ENCODE peak calls at places on chromosome 9, in six cellular contexts. One of them, this sample, is unnamed. For H3K9me3, the result is how much of the 10 kb centered on the place peaks cover.

GRCh38 chr9:105901514-105902109 is 207.3 kb downstream of the TMEM38B start:
- DNase-seq in GM12878: no peak
- DNase-seq in prostate gland: peak
- DNase-seq in sigmoid colon: no peak
- DNase-seq in endothelial cell of umbilical vein: peak
- DNase-seq in breast epithelium: no peak
- DNase-seq in this sample: no peak

GRCh38 chr9:95018099-95018927 is 291.8 kb downstream of the AOPEP start:
- DNase-seq in endothelial cell of umbilical vein: peak
- DNase-seq in sigmoid colon: peak
- DNase-seq in prostate gland: peak
- DNase-seq in GM12878: no peak
- DNase-seq in breast epithelium: no peak
- DNase-seq in this sample: no peak

GRCh38 chr9:129414377-129415021 is 206.4 kb downstream of the C9orf50 start:
- DNase-seq in prostate gland: no peak
- DNase-seq in breast epithelium: no peak
- DNase-seq in endothelial cell of umbilical vein: no peak
- DNase-seq in sigmoid colon: peak
- DNase-seq in GM12878: no peak
- DNase-seq in this sample: peak

GRCh38 chr9:97985058-97985861 is 2.1 kb downstream of the ANP32B start:
- DNase-seq in sigmoid colon: peak
- DNase-seq in GM12878: peak
- DNase-seq in prostate gland: no peak
- DNase-seq in breast epithelium: peak
- DNase-seq in endothelial cell of umbilical vein: peak
- DNase-seq in this sample: peak

GRCh38 chr9:110031511-110032173 is 176.3 kb downstream of the C9orf152 start:
- DNase-seq in breast epithelium: no peak
- DNase-seq in prostate gland: no peak
- DNase-seq in endothelial cell of umbilical vein: peak
- DNase-seq in GM12878: no peak
- DNase-seq in sigmoid colon: no peak
- DNase-seq in this sample: no peak

GRCh38 chr9:125521462-125522327 is 185.3 kb downstream of the MAPKAP1 start:
- DNase-seq in endothelial cell of umbilical vein: peak
- DNase-seq in GM12878: no peak
- DNase-seq in sigmoid colon: no peak
- DNase-seq in prostate gland: no peak
- DNase-seq in breast epithelium: no peak
- DNase-seq in this sample: no peak

GRCh38 chr9:89592963-89593775 is 11.6 kb upstream of the GADD45G start:
- DNase-seq in sigmoid colon: no peak
- DNase-seq in prostate gland: no peak
- DNase-seq in endothelial cell of umbilical vein: no peak
- DNase-seq in GM12878: no peak
- DNase-seq in breast epithelium: no peak
- DNase-seq in this sample: no peak

GRCh38 chr9:116662633-116663032 is 24.5 kb upstream of the TRIM32 start:
- DNase-seq in prostate gland: no peak
- DNase-seq in endothelial cell of umbilical vein: no peak
- DNase-seq in breast epithelium: no peak
- DNase-seq in sigmoid colon: no peak
- DNase-seq in GM12878: no peak
- DNase-seq in this sample: no peak

GRCh38 chr9:113577525-113578261 is 114.2 kb downstream of the RGS3 start:
- DNase-seq in prostate gland: no peak
- DNase-seq in endothelial cell of umbilical vein: peak
- DNase-seq in sigmoid colon: no peak
- DNase-seq in GM12878: no peak
- DNase-seq in breast epithelium: no peak
- DNase-seq in this sample: no peak

GRCh38 chr9:116152941-116153764 is 438 bp upstream of the PAPPA start:
- DNase-seq in prostate gland: no peak
- DNase-seq in endothelial cell of umbilical vein: no peak
- DNase-seq in GM12878: no peak
- DNase-seq in sigmoid colon: no peak
- DNase-seq in breast epithelium: no peak
- DNase-seq in this sample: no peak

GRCh38 chr9:104836235-104836634 is 72.3 kb downstream of the NIPSNAP3B start:
- DNase-seq in GM12878: no peak
- DNase-seq in endothelial cell of umbilical vein: peak
- DNase-seq in prostate gland: no peak
- DNase-seq in sigmoid colon: no peak
- DNase-seq in breast epithelium: no peak
- DNase-seq in this sample: no peak

GRCh38 chr9:13082796-13083195 is 196.7 kb downstream of the MPDZ start:
- DNase-seq in sigmoid colon: no peak
- DNase-seq in prostate gland: peak
- DNase-seq in endothelial cell of umbilical vein: no peak
- DNase-seq in GM12878: no peak
- DNase-seq in breast epithelium: no peak
- DNase-seq in this sample: no peak

GRCh38 chr9:22111871-22112247 is 102.8 kb upstream of the CDKN2B start:
- DNase-seq in sigmoid colon: no peak
- DNase-seq in prostate gland: no peak
- DNase-seq in endothelial cell of umbilical vein: peak
- DNase-seq in GM12878: no peak
- DNase-seq in breast epithelium: no peak
- DNase-seq in this sample: no peak

GRCh38 chr9:129550199-129550839 is 70.6 kb downstream of the C9orf50 start:
- DNase-seq in endothelial cell of umbilical vein: peak
- DNase-seq in prostate gland: peak
- DNase-seq in sigmoid colon: peak
- DNase-seq in breast epithelium: peak
- DNase-seq in GM12878: no peak
- DNase-seq in this sample: peak

GRCh38 chr9:530681-531080 is 310.8 kb upstream of the DMRT1 start:
- DNase-seq in GM12878: no peak
- DNase-seq in breast epithelium: no peak
- DNase-seq in prostate gland: peak
- DNase-seq in endothelial cell of umbilical vein: no peak
- DNase-seq in sigmoid colon: no peak
- DNase-seq in this sample: no peak

GRCh38 chr9:97315550-97315949 is 8.1 kb downstream of the CCDC180 start:
- DNase-seq in endothelial cell of umbilical vein: no peak
- DNase-seq in breast epithelium: no peak
- DNase-seq in GM12878: no peak
- DNase-seq in sigmoid colon: no peak
- DNase-seq in prostate gland: no peak
- DNase-seq in this sample: no peak

GRCh38 chr9:106797299-106797698 is 65.7 kb upstream of the ZNF462 start:
- DNase-seq in sigmoid colon: no peak
- DNase-seq in prostate gland: no peak
- DNase-seq in breast epithelium: no peak
- DNase-seq in GM12878: no peak
- DNase-seq in endothelial cell of umbilical vein: no peak
- DNase-seq in this sample: peak

GRCh38 chr9:132596200-132596599 is 13.8 kb downstream of the BARHL1 start:
- DNase-seq in endothelial cell of umbilical vein: no peak
- DNase-seq in prostate gland: no peak
- DNase-seq in GM12878: no peak
- DNase-seq in breast epithelium: no peak
- DNase-seq in sigmoid colon: no peak
- DNase-seq in this sample: no peak

GRCh38 chr9:95666785-95667155 is 150.0 kb upstream of the PTCH1 start:
- DNase-seq in sigmoid colon: no peak
- DNase-seq in endothelial cell of umbilical vein: no peak
- DNase-seq in GM12878: no peak
- DNase-seq in breast epithelium: no peak
- DNase-seq in prostate gland: no peak
- DNase-seq in this sample: no peak

GRCh38 chr9:89527084-89527483 is 29.2 kb upstream of the SEMA4D start:
- DNase-seq in prostate gland: no peak
- DNase-seq in endothelial cell of umbilical vein: no peak
- DNase-seq in breast epithelium: no peak
- DNase-seq in GM12878: no peak
- DNase-seq in sigmoid colon: peak
- DNase-seq in this sample: peak

GRCh38 chr9:22097712-22098111 is 88.6 kb upstream of the CDKN2B start:
- DNase-seq in sigmoid colon: no peak
- DNase-seq in endothelial cell of umbilical vein: no peak
- DNase-seq in breast epithelium: no peak
- DNase-seq in GM12878: no peak
- DNase-seq in prostate gland: no peak
- DNase-seq in this sample: no peak

DNA sequence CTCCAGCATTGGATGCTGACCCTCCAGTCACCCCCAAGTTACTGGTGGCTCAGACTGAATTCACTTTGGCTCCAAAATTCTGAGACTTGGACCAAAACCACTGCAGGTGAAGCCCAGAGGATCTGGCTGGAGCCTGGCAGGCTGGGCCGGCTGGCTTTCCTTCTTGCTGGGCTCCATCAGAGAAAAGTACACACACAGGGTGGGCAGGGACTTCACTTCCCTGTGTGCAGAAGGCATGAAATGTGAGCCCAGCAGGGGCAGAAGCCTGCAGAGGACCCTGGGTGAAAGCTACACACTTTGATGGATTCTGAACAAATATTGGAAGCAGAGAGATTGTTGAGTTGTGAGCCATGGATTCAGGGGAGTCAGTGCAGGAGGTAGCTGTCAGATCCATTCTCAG is 18.4 kb downstream of the NR4A3 start:
- DNase-seq in breast epithelium: no peak
- DNase-seq in prostate gland: no peak
- DNase-seq in GM12878: no peak
- DNase-seq in endothelial cell of umbilical vein: no peak
- DNase-seq in sigmoid colon: no peak
- DNase-seq in this sample: no peak
- TF ChIP-seq POLR2AphosphoS5 in breast epithelium: no peak
- TF ChIP-seq POLR2AphosphoS5 in prostate gland: no peak
- TF ChIP-seq POLR2AphosphoS5 in GM12878: no peak
- TF ChIP-seq POLR2AphosphoS5 in endothelial cell of umbilical vein: no peak
- TF ChIP-seq POLR2AphosphoS5 in sigmoid colon: no peak
- TF ChIP-seq POLR2AphosphoS5 in this sample: no peak

GRCh38 chr9:61670616-61671015 is 480.8 kb downstream of the SPATA31A7 start:
- DNase-seq in prostate gland: no peak
- DNase-seq in endothelial cell of umbilical vein: no peak
- DNase-seq in sigmoid colon: peak
- DNase-seq in breast epithelium: no peak
- DNase-seq in GM12878: no peak
- DNase-seq in this sample: peak
- H3K9me3 ChIP-seq in prostate gland: under half
- H3K9me3 ChIP-seq in endothelial cell of umbilical vein: under half
- H3K9me3 ChIP-seq in sigmoid colon: under half
- H3K9me3 ChIP-seq in breast epithelium: under half
- H3K9me3 ChIP-seq in GM12878: under half
- H3K9me3 ChIP-seq in this sample: under half

GRCh38 chr9:5628530-5629311 is at the start of gene RIC1:
- DNase-seq in prostate gland: peak
- DNase-seq in GM12878: peak
- DNase-seq in sigmoid colon: peak
- DNase-seq in breast epithelium: peak
- DNase-seq in endothelial cell of umbilical vein: peak
- DNase-seq in this sample: peak

GRCh38 chr9:5624655-5625054 is 4.3 kb upstream of the RIC1 start:
- DNase-seq in GM12878: peak
- DNase-seq in sigmoid colon: no peak
- DNase-seq in endothelial cell of umbilical vein: no peak
- DNase-seq in prostate gland: no peak
- DNase-seq in breast epithelium: no peak
- DNase-seq in this sample: no peak

GRCh38 chr9:5628183-5628529 is 751 bp upstream of the RIC1 start:
- DNase-seq in endothelial cell of umbilical vein: no peak
- DNase-seq in GM12878: no peak
- DNase-seq in breast epithelium: no peak
- DNase-seq in prostate gland: no peak
- DNase-seq in sigmoid colon: no peak
- DNase-seq in this sample: no peak

GRCh38 chr9:5625916-5626315 is 3.0 kb upstream of the RIC1 start:
- DNase-seq in sigmoid colon: no peak
- DNase-seq in endothelial cell of umbilical vein: no peak
- DNase-seq in GM12878: no peak
- DNase-seq in prostate gland: no peak
- DNase-seq in breast epithelium: no peak
- DNase-seq in this sample: no peak

DNA sequence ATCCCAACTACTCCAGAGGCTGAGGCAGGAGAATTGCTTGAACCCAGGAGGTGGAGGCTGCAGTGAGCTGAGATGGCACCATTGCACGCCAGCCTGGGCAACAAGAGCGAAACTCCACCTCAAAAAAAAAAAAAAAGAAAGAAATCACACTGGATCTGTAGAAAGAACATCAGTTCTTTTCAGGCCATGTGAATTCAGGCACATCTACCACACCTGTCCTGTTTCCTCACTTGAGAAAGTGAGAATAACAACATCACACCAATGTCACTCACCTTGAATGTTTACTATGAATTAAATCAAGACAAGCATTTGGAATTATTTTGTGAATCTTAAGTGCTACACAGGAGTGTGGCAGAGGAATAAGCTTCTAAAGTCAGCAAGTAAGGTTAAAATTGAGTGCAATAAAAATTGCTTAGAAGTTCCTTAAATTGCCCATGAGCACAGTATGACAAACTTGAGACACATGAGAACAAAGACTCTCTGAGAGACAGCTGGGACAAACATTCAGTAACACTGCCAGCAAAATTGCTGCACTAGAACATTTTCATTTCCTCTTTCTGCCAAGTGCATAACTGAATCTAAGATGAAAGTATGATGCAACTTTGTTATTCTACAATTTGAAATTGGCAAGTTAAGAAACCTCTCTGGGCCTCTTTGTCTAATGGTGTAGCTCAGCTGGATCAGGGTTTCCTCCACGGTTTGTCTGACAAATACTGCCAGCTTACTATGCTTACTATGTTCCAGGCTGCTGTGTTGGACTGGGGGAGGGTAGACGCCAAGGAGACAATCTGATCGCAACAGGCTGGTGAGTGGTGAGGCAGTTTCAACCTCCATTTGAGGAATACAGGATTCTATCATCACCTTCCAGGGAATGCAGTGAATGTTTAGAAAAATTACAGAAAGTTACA is 1.9 kb upstream of the RIC1 start:
- DNase-seq in breast epithelium: no peak
- DNase-seq in endothelial cell of umbilical vein: peak
- DNase-seq in GM12878: peak
- DNase-seq in prostate gland: peak
- DNase-seq in sigmoid colon: no peak
- DNase-seq in this sample: peak
- TF ChIP-seq POLR2AphosphoS5 in breast epithelium: peak
- TF ChIP-seq POLR2AphosphoS5 in endothelial cell of umbilical vein: peak
- TF ChIP-seq POLR2AphosphoS5 in GM12878: peak
- TF ChIP-seq POLR2AphosphoS5 in prostate gland: peak
- TF ChIP-seq POLR2AphosphoS5 in sigmoid colon: peak
- TF ChIP-seq POLR2AphosphoS5 in this sample: peak

DNA sequence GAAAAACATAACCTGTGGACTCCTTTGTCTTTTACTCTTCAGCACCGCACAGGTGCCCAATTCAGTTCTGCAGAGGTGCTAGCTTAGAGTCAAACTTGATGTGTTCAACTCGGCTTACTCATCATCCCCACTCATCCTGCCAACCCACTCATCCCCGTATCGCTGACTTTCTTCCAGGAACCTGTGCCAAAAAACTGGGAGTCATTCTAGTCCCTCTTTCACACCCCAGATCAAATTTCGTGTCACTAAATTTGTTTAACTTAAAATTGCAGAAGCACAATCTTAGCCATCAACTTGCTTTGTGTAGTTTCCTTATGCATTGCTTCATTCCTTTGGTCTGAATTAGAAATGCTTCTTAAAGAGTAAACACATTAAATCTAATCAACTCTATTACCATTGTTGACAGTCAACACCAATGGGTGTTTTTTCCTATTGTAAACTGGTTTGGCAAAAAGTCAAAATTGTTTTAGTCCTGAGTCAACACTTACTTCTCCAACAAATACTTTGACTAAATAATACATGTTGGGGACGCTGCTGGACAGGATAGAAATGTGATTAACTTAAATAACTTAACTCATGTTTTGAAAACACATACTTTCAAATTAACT is 162.3 kb downstream of the TTC39B start:
- DNase-seq in GM12878: no peak
- DNase-seq in breast epithelium: no peak
- DNase-seq in endothelial cell of umbilical vein: no peak
- DNase-seq in prostate gland: no peak
- DNase-seq in sigmoid colon: no peak
- DNase-seq in this sample: no peak
- H3K9me3 ChIP-seq in GM12878: under half
- H3K9me3 ChIP-seq in breast epithelium: under half
- H3K9me3 ChIP-seq in endothelial cell of umbilical vein: under half
- H3K9me3 ChIP-seq in prostate gland: under half
- H3K9me3 ChIP-seq in sigmoid colon: under half
- H3K9me3 ChIP-seq in this sample: under half